ENCODE peak calls at places on chromosome 20, in five cellular contexts. C is Peyer's patch, R is fibroblast of lung, X is esophagus squamous epithelium, E is uterus. K is an unnamed sample.
A peak's percentile ranks its signal among the peaks of the same experiment; 100 is the strongest.

GRCh38 chr20:23625236-23625964 is 12.4 kb downstream of the CST3 start:
- DNase-seq in C (no peak), R (no peak), X (no peak), E (no peak), K (no peak)

GRCh38 chr20:53940883-53941546 is 129.4 kb downstream of the BCAS1 start:
- DNase-seq in C (no peak), R (peak; percentile 86), X (no peak), E (no peak), K (no peak)

GRCh38 chr20:59148713-59149493 is 14.7 kb upstream of the ZNF831 start:
- DNase-seq in C (peak; percentile 68), R (no peak), X (no peak), E (no peak), K (no peak)

GRCh38 chr20:57451759-57452661 is 60.8 kb downstream of the RBM38 start:
- DNase-seq in C (peak; percentile 54), R (no peak), X (no peak), E (no peak), K (no peak)

GRCh38 chr20:25222461-25223178 is 25.3 kb upstream of the PYGB start:
- DNase-seq in C (no peak), R (no peak), X (no peak), E (no peak), K (no peak)

GRCh38 chr20:37575884-37576283 is 48.2 kb upstream of the BLCAP start:
- DNase-seq in C (no peak), R (no peak), X (no peak), E (no peak), K (no peak)

GRCh38 chr20:32289661-32290431 is 12.4 kb downstream of the KIF3B start:
- DNase-seq in C (no peak), R (no peak), X (no peak), E (no peak), K (peak; percentile 65)

GRCh38 chr20:38255389-38255788 is 5.1 kb downstream of the KIAA1755 start:
- DNase-seq in C (no peak), R (no peak), X (no peak), E (peak; percentile 55), K (no peak)

GRCh38 chr20:48656661-48657211 is 171.1 kb downstream of the PREX1 start:
- DNase-seq in C (no peak), R (no peak), X (no peak), E (no peak), K (peak; percentile 35)

GRCh38 chr20:22684072-22684762 is 99.8 kb upstream of the FOXA2 start:
- DNase-seq in C (no peak), R (peak; percentile 74), X (no peak), E (peak; percentile 59), K (peak; percentile 79)

GRCh38 chr20:17786221-17786718 is 86.5 kb downstream of the BANF2 start:
- DNase-seq in C (no peak), R (peak; percentile 68), X (no peak), E (peak; percentile 58), K (no peak)

GRCh38 chr20:33561981-33562601 is 72.2 kb downstream of the CBFA2T2 start:
- DNase-seq in C (no peak), R (peak; percentile 91), X (no peak), E (peak; percentile 86), K (peak; percentile 84)

GRCh38 chr20:25197173-25197869 is 1.8 kb downstream of the ENTPD6 start:
- DNase-seq in C (no peak), R (no peak), X (no peak), E (no peak), K (no peak)

GRCh38 chr20:33014336-33015113 is 7.0 kb downstream of the BPIFB2 start:
- DNase-seq in C (no peak), R (no peak), X (no peak), E (no peak), K (no peak)

GRCh38 chr20:19048898-19049889 is 163.2 kb upstream of the SLC24A3 start:
- DNase-seq in C (no peak), R (no peak), X (no peak), E (no peak), K (no peak)

GRCh38 chr20:37677969-37678610 is 15.7 kb upstream of the CTNNBL1 start:
- DNase-seq in C (no peak), R (no peak), X (no peak), E (no peak), K (no peak)

GRCh38 chr20:33233129-33233774 is 2.5 kb upstream of the BPIFA1 start:
- DNase-seq in C (no peak), R (no peak), X (no peak), E (no peak), K (no peak)

GRCh38 chr20:15144911-15145310 is 807.5 kb upstream of the FLRT3 start:
- DNase-seq in C (no peak), R (no peak), X (no peak), E (no peak), K (peak; percentile 54)

GRCh38 chr20:51788822-51789221 is 13.5 kb downstream of the SALL4 start:
- DNase-seq in C (no peak), R (no peak), X (no peak), E (no peak), K (no peak)

GRCh38 chr20:55977723-55978481 is 27.4 kb downstream of the CBLN4 start:
- DNase-seq in C (no peak), R (no peak), X (no peak), E (peak; percentile 51), K (no peak)

GRCh38 chr20:42441196-42441861 is 748.4 kb downstream of the PTPRT start:
- DNase-seq in C (no peak), R (no peak), X (no peak), E (no peak), K (no peak)

GRCh38 chr20:112396-112795 is 24.9 kb downstream of the DEFB125 start:
- DNase-seq in C (no peak), R (no peak), X (no peak), E (no peak), K (no peak)

GRCh38 chr20:16778159-16778558 is 30.0 kb downstream of the OTOR start:
- DNase-seq in C (no peak), R (no peak), X (no peak), E (no peak), K (no peak)

GRCh38 chr20:47355489-47356219 is 845 bp downstream of the ZMYND8 start:
- DNase-seq in C (no peak), R (no peak), X (no peak), E (no peak), K (no peak)

GRCh38 chr20:23889775-23890187 is 10.2 kb upstream of the CST5 start:
- DNase-seq in C (no peak), R (peak; percentile 14), X (no peak), E (no peak), K (peak; percentile 58)

GRCh38 chr20:57934007-57934805 is 224.4 kb upstream of the PMEPA1 start:
- DNase-seq in C (no peak), R (no peak), X (no peak), E (no peak), K (no peak)

GRCh38 chr20:57255183-57255582 is 11.3 kb downstream of the BMP7 start:
- DNase-seq in C (no peak), R (no peak), X (no peak), E (no peak), K (no peak)

GRCh38 chr20:1185316-1185741 is 548 bp upstream of the TMEM74B start:
- DNase-seq in C (no peak), R (no peak), X (no peak), E (no peak), K (no peak)

GRCh38 chr20:37948956-37949355 is 46.0 kb downstream of the VSTM2L start:
- DNase-seq in C (no peak), R (no peak), X (no peak), E (no peak), K (no peak)

GRCh38 chr20:8133816-8134451 is 1.9 kb downstream of the PLCB1 start:
- DNase-seq in C (no peak), R (no peak), X (no peak), E (no peak), K (peak; percentile 14)

GRCh38 chr20:50163570-50164317 is 10.2 kb upstream of the PEDS1 start:
- DNase-seq in C (no peak), R (peak; percentile 36), X (no peak), E (peak; percentile 55), K (no peak)

GRCh38 chr20:63508072-63508768 is 9.3 kb upstream of the EEF1A2 start:
- DNase-seq in C (no peak), R (no peak), X (no peak), E (no peak), K (no peak)

GRCh38 chr20:32522525-32522774 is 62.7 kb downstream of the NOL4L start:
- DNase-seq in C (no peak), R (no peak), X (no peak), E (no peak), K (no peak)

GRCh38 chr20:3815703-3816315 is 4.5 kb upstream of the AP5S1 start:
- DNase-seq in C (peak; percentile 34), R (no peak), X (no peak), E (no peak), K (no peak)
- H3K4me1 ChIP-seq in C (peaks cover 7% of the 10 kb centered on the region), R (peaks cover 22% of the 10 kb centered on the region), X (peaks cover 74% of the 10 kb centered on the region), E (peaks cover 7% of the 10 kb centered on the region), K (peaks cover 59% of the 10 kb centered on the region)

DNA sequence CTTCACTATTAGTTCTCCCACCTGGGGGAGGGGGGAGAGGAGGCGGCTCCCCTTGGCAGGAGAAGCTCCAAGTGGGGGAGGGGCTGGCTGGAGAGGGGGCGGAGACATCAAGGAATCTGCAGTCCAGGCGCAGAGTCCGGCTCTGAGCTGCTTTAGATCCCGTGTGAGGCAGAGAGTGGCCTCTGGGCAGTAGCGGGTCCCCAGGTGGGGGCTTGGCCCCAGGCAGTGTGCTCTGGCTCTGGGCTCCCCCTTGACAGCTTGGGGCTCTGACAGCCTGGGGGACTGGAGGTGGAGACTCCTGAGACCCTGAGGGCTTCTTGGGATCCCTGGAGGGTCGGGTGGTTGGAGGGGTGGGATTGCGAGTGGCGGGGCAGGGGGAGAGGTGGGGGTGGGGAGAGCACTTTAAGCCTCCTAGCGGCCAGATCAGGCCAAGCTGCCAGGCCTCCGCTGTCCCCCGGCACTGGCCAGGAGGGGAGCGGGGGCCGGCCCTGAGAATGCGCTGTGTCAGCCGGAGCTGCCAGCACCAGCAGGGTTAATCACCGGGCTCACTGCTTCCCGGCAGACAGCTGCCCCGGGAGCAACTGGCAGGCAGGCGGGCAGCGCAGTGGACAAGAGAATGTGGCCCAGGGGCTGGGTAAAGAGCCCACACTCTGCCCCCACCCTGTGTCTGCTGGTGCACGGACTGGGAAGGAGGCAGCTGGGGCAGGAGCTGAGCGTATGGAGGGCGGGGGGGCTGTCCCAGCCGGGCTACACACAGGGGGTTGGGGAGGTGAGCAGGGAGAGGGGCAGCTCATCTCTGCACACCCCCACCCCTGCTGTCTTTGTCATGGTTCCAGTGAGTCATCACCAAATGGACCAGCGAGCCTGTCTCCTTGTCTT is 1.8 kb upstream of the LAMA5 start:
- DNase-seq in C (no peak), R (peak; percentile 66), X (no peak), E (peak; percentile 62), K (no peak)
- H3K4me1 ChIP-seq in C (peaks cover 20% of the 10 kb centered on the region), R (peaks cover 36% of the 10 kb centered on the region), X (peaks cover 88% of the 10 kb centered on the region), E (peaks cover 5% of the 10 kb centered on the region), K (peaks cover 60% of the 10 kb centered on the region)

GRCh38 chr20:44404204-44405181 is 49.0 kb downstream of the HNF4A start:
- DNase-seq in C (no peak), R (no peak), X (no peak), E (no peak), K (no peak)
- H3K4me1 ChIP-seq in C (no peaks in the 10 kb centered on the region), R (no peaks in the 10 kb centered on the region), X (peaks cover 26% of the 10 kb centered on the region), E (no peaks in the 10 kb centered on the region), K (peaks cover 37% of the 10 kb centered on the region)

DNA sequence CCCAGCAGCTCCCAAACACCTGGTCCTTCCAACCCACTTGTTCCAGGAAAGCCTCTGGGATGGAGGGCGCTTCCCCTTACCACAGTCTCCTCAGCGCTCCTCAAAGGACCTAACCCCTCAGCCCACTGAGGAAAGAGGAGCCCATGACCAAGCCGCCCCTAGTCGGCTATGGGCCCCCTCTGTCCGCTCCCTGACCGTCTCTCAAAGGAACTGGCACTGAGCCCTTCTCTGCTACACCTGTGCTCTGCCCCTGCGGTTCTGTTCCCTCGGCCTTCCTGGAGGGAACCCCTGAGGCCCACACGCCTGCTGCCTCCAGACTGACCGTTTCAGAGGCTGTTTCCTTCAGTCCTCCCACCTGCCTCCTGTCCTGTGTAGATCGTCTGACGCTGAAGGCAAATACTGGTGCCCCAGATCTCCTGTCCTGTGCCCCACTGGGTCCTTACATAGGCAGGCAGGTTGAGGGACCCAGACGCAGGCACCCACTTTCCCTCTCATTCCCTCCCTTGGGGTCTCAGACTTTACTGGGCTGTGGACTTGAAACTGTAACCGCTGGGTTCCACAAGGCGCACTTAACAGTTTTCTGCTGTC is 1.9 kb upstream of the SLC4A11 start:
- DNase-seq in C (no peak), R (no peak), X (no peak), E (no peak), K (no peak)
- H3K4me1 ChIP-seq in C (peaks cover 6% of the 10 kb centered on the region), R (no peaks in the 10 kb centered on the region), X (peaks cover 55% of the 10 kb centered on the region), E (no peaks in the 10 kb centered on the region), K (peaks cover 27% of the 10 kb centered on the region)

K was measured in body of pancreas.